ENCODE peak calls at places on chromosome 19, in seven cellular contexts. I is sigmoid colon, R is prostate gland, P is esophagus squamous epithelium, L is left ventricle myocardium inferior, X is Caco-2, C is mesothelial cell of epicardium. K is an unnamed sample.

GRCh38 chr19:2852598-2852997 is 11.3 kb downstream of the ZNF555 start:
- DNase-seq in P (no peak), L (no peak), X (no peak), R (no peak), C (no peak), I (no peak), K (no peak)

GRCh38 chr19:47313754-47314133 is 4.1 kb downstream of the C5AR1 start:
- DNase-seq in P (no peak), L (no peak), C (no peak), I (no peak), R (no peak), X (no peak), K (no peak)

GRCh38 chr19:28497137-28497536 is 715.8 kb downstream of the UQCRFS1 start:
- DNase-seq in R (no peak), C (no peak), I (peak), P (no peak), X (no peak), L (no peak), K (no peak)

GRCh38 chr19:35959040-35959967 is 23.1 kb downstream of the LRFN3 start:
- DNase-seq in X (peak), P (no peak), I (no peak), C (no peak), R (no peak), L (peak), K (no peak)

GRCh38 chr19:39363909-39364457 is 21.8 kb downstream of the SAMD4B start:
- DNase-seq in R (no peak), C (no peak), L (peak), X (no peak), I (peak), P (no peak), K (no peak)

GRCh38 chr19:33349319-33350289 is 23.9 kb upstream of the CEBPG start:
- DNase-seq in I (no peak), L (no peak), X (no peak), P (no peak), R (no peak), C (no peak), K (no peak)

GRCh38 chr19:2578391-2578826 is 102.5 kb downstream of the GADD45B start:
- DNase-seq in I (peak), X (no peak), C (peak), P (no peak), R (peak), L (peak), K (peak)

GRCh38 chr19:1251503-1252220 is 3.3 kb downstream of the MIDN start:
- DNase-seq in P (peak), R (peak), L (peak), X (peak), C (no peak), I (peak), K (no peak)

GRCh38 chr19:46839752-46840151 is 10.9 kb downstream of the AP2S1 start:
- DNase-seq in R (no peak), L (no peak), I (no peak), X (no peak), P (no peak), C (no peak), K (peak)

GRCh38 chr19:54462713-54463530 is 656 bp downstream of the LENG9 start:
- DNase-seq in P (no peak), I (peak), R (peak), L (peak), C (peak), X (peak), K (peak)

GRCh38 chr19:44050740-44051653 is 839 bp upstream of the ZNF223 start:
- DNase-seq in P (no peak), R (no peak), I (no peak), L (no peak), C (no peak), X (peak), K (peak)

GRCh38 chr19:57389730-57390598 is at the start of gene ZNF548:
- DNase-seq in P (peak), I (peak), C (peak), R (peak), X (peak), L (peak), K (peak)
- TF ChIP-seq CTCF in P (no peak), I (peak), C (peak), R (peak), X (no peak), L (peak), K (no peak)

GRCh38 chr19:41352609-41353465 is 885 bp downstream of the TGFB1 start:
- DNase-seq in C (peak), P (no peak), L (peak), I (peak), R (peak), X (peak), K (peak)
- TF ChIP-seq CTCF in C (no peak), P (peak), L (peak), I (no peak), R (peak), X (peak), K (peak)

GRCh38 chr19:6278740-6279619 is 795 bp downstream of the MLLT1 start:
- DNase-seq in C (no peak), L (no peak), X (peak), I (no peak), P (no peak), R (no peak), K (no peak)

GRCh38 chr19:6279620-6279930 is 200 bp downstream of the MLLT1 start:
- DNase-seq in I (no peak), C (no peak), X (no peak), R (no peak), P (no peak), L (no peak), K (no peak)

GRCh38 chr19:6276447-6276846 is 3.3 kb downstream of the MLLT1 start:
- DNase-seq in R (no peak), X (no peak), C (no peak), I (peak), P (no peak), L (peak), K (no peak)

GRCh38 chr19:6278051-6278450 is 1.7 kb downstream of the MLLT1 start:
- DNase-seq in X (no peak), L (no peak), P (no peak), R (no peak), I (no peak), C (no peak), K (no peak)

GRCh38 chr19:6279931-6280591 is at the start of gene MLLT1:
- DNase-seq in L (peak), X (peak), I (peak), P (peak), C (peak), R (peak), K (peak)
- TF ChIP-seq CTCF in L (peak), X (peak), I (no peak), P (peak), C (peak), R (peak), K (peak)

GRCh38 chr19:10419200-10419645 is 1.1 kb upstream of the PDE4A start:
- DNase-seq in R (no peak), P (no peak), X (no peak), C (no peak), I (no peak), L (no peak), K (no peak)

GRCh38 chr19:10416380-10417257 is 3.7 kb upstream of the PDE4A start:
- DNase-seq in C (peak), X (peak), R (peak), P (peak), I (peak), L (peak), K (peak)

GRCh38 chr19:10419646-10420443 is 493 bp upstream of the PDE4A start:
- DNase-seq in X (peak), L (no peak), R (no peak), C (peak), I (no peak), P (no peak), K (no peak)

GRCh38 chr19:10417598-10418280 is 2.6 kb upstream of the PDE4A start:
- DNase-seq in X (no peak), L (no peak), C (no peak), R (no peak), I (no peak), P (no peak), K (no peak)

DNA sequence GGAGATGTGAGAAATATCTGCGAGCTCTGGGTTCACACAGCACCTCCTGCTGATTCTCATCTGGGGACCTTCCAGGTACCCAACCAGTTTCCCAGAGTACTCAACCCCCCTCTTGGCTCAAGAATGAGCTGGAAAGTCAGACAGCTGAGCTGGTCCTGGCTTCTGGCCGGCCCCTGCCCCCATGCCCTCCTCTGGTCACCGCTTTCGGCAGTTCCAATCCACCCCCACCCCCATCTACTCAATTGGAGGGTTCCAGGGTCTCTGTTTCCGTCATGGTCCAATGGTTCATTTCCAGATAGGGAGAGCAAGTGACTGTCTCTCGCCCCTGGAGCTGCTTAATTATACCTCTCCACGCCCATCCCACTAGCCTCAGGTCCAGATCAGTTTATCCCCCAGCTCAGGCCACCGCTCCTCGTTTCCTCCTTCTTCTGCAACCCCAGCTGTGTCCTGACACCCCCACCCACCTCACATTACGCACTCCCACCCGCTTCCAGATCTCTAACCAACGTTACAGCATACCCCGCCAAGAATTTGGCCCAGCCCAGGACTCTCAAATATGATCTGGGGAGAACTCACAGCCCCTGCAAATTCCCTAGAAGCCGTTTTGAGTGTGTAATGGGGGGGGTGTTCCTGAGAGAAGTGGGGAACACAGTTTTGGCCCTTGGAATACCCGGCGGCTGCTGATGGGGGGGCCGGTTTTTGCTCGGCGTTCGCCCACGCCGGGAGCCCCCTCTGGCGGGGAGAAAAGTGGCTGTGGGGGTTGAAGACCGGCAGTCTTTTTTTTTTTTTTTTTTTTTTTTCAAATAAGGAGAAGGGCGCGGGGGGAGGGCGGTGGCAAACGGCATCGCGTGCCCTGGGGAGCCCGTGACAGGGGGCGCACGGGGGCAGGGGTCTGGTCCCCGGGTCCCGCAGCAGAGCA is 1.8 kb upstream of the PDE4A start:
- DNase-seq in I (no peak), R (no peak), C (no peak), X (no peak), P (no peak), L (no peak), K (no peak)
- TF ChIP-seq CTCF in I (no peak), R (no peak), C (no peak), X (no peak), P (no peak), L (no peak), K (no peak)

K was measured in Calu3.